ENCODE peak calls at places on chromosomes 16 and 17, in six cellular contexts. Y is myocyte, F is hippocampal formation, O is heart left ventricle, R is H4, B is astrocyte of the cerebellum. Z is an unnamed sample.
A peak's percentile ranks its signal among the peaks of the same experiment; 100 is the strongest.

GRCh38 chr17:36196099-36196496 is 460 bp downstream of the CCL3L1 start:
- DNase-seq in Y (no peak), F (no peak), O (no peak), R (no peak), B (no peak), Z (no peak)

GRCh38 chr16:1621851-1622250 is 9.7 kb downstream of the CRAMP1 start:
- DNase-seq in Y (no peak), F (no peak), O (no peak), R (no peak), B (no peak), Z (no peak)

GRCh38 chr17:79280822-79281572 is 206.4 kb downstream of the ENGASE start:
- DNase-seq in Y (peak; percentile 72), F (no peak), O (no peak), R (no peak), B (no peak), Z (no peak)

GRCh38 chr17:81285179-81285878 is 9.8 kb downstream of the SLC38A10 start:
- DNase-seq in Y (no peak), F (peak; percentile 9), O (peak; percentile 89), R (no peak), B (no peak), Z (no peak)

GRCh38 chr17:40121886-40122465 is at the start of gene MSL1:
- DNase-seq in Y (peak; percentile 89), F (peak; percentile 85), O (peak; percentile 93), R (peak; percentile 71), B (no peak), Z (peak; percentile 84)

GRCh38 chr16:10321407-10322397 is 64.2 kb upstream of the ATF7IP2 start:
- DNase-seq in Y (no peak), F (no peak), O (no peak), R (no peak), B (no peak), Z (no peak)

GRCh38 chr17:17750881-17751280 is 69.6 kb downstream of the RAI1 start:
- DNase-seq in Y (no peak), F (no peak), O (no peak), R (no peak), B (no peak), Z (no peak)

GRCh38 chr16:9932000-9932399 is 250.2 kb downstream of the GRIN2A start:
- DNase-seq in Y (no peak), F (no peak), O (no peak), R (no peak), B (no peak), Z (no peak)

GRCh38 chr16:188674-189073 is 8.4 kb downstream of the HBQ1 start:
- DNase-seq in Y (no peak), F (no peak), O (no peak), R (no peak), B (no peak), Z (peak; percentile 30)

GRCh38 chr17:30380643-30381419 is 2.1 kb downstream of the CPD start:
- DNase-seq in Y (no peak), F (peak; percentile 18), O (no peak), R (no peak), B (no peak), Z (no peak)

GRCh38 chr17:60442271-60443201 is 20.2 kb downstream of the CHCT1 start:
- DNase-seq in Y (peak; percentile 29), F (peak; percentile 73), O (no peak), R (no peak), B (no peak), Z (no peak)

GRCh38 chr16:86363057-86363490 is 147.3 kb upstream of the FOXF1 start:
- DNase-seq in Y (peak; percentile 60), F (no peak), O (no peak), R (peak; percentile 99), B (peak; percentile 95), Z (peak; percentile 66)

GRCh38 chr17:58699771-58700170 is 7.4 kb downstream of the RAD51C start:
- DNase-seq in Y (no peak), F (no peak), O (no peak), R (no peak), B (no peak), Z (no peak)

Z was measured in SJCRH30.